ENCODE peak calls at places on chromosomes 13 and 19, in four cellular contexts. K is IMR-90, X is mesendoderm, E is H1. S is an unnamed sample.

GRCh38 chr19:39363909-39364457 is 21.8 kb downstream of the SAMD4B start:
- DNase-seq in K (peak), X (no peak), E (no peak), S (no peak)

GRCh38 chr13:30824651-30825050 is 81.4 kb upstream of the MEDAG start:
- DNase-seq in X (peak), K (no peak), E (no peak), S (no peak)

GRCh38 chr13:27018230-27018875 is 153.3 kb downstream of the USP12 start:
- DNase-seq in X (no peak), E (no peak), K (no peak), S (peak)

GRCh38 chr19:7987084-7987768 is 18.2 kb downstream of the ELAVL1 start:
- DNase-seq in K (no peak), E (no peak), X (no peak), S (no peak)

GRCh38 chr13:97338571-97338970 is 95.4 kb upstream of the RAP2A start:
- DNase-seq in X (no peak), K (no peak), E (no peak), S (no peak)

GRCh38 chr13:77009011-77009410 is 17.1 kb downstream of the CLN5 start:
- DNase-seq in K (peak), X (no peak), E (no peak), S (no peak)

GRCh38 chr19:2391118-2391725 is 31.2 kb downstream of the TMPRSS9 start:
- DNase-seq in E (no peak), K (peak), X (peak), S (no peak)

GRCh38 chr13:102836471-102836870 is 9.4 kb upstream of the ERCC5 start:
- DNase-seq in K (no peak), X (no peak), E (no peak), S (no peak)

GRCh38 chr19:29290853-29291252 is 77.9 kb upstream of the UQCRFS1 start:
- DNase-seq in E (no peak), X (peak), K (no peak), S (no peak)

GRCh38 chr13:99895999-99896695 is 75.4 kb downstream of the ZIC5 start:
- DNase-seq in X (peak), E (no peak), K (no peak), S (peak)

GRCh38 chr19:58088521-58089052 is 9.4 kb downstream of the ZSCAN18 start:
- DNase-seq in K (no peak), E (no peak), X (no peak), S (no peak)

GRCh38 chr19:56253737-56254136 is 18.8 kb upstream of the EDDM13 start:
- DNase-seq in X (peak), K (peak), E (no peak), S (no peak)

GRCh38 chr19:42330521-42330835 is 5.0 kb downstream of the MEGF8 start:
- DNase-seq in E (no peak), K (no peak), X (no peak), S (no peak)

GRCh38 chr19:55877211-55877610 is 40.9 kb downstream of the NLRP4 start:
- DNase-seq in K (no peak), E (no peak), X (no peak), S (no peak)

GRCh38 chr13:66560991-66561390 is 669.1 kb downstream of the PCDH9 start:
- DNase-seq in E (no peak), K (no peak), X (no peak), S (no peak)

GRCh38 chr19:19816679-19817078 is 4.9 kb downstream of the ZNF506 start:
- DNase-seq in E (no peak), K (no peak), X (peak), S (no peak)

GRCh38 chr13:107251321-107251720 is 683.4 kb upstream of the ARGLU1 start:
- DNase-seq in K (peak), E (no peak), X (peak), S (no peak)

GRCh38 chr19:18875726-18876125 is 20.2 kb downstream of the CERS1 start:
- DNase-seq in X (no peak), E (no peak), K (peak), S (no peak)

GRCh38 chr13:45194081-45194939 is 6.5 kb downstream of the KCTD4 start:
- DNase-seq in K (peak), X (peak), E (peak), S (peak)

GRCh38 chr19:10508707-10509106 is 5.6 kb upstream of the KEAP1 start:
- DNase-seq in K (peak), E (no peak), X (no peak), S (no peak)

GRCh38 chr13:45737571-45738002 is 35.5 kb downstream of the CBY2 start:
- DNase-seq in E (no peak), X (peak), K (no peak), S (peak)

GRCh38 chr13:19864339-19865309 is 1.2 kb upstream of the ZMYM5 start:
- DNase-seq in X (peak), K (peak), E (no peak), S (peak)

GRCh38 chr19:55099557-55100506 is 17.6 kb downstream of the PPP1R12C start:
- DNase-seq in E (no peak), K (no peak), X (peak), S (peak)

GRCh38 chr19:46733693-46734240 is 12.1 kb upstream of the FKRP start:
- DNase-seq in K (no peak), E (no peak), X (no peak), S (no peak)

GRCh38 chr13:65787087-65787486 is 1443.0 kb downstream of the PCDH9 start:
- DNase-seq in X (no peak), E (no peak), K (peak), S (no peak)

GRCh38 chr13:44930907-44931676 is 58.2 kb downstream of the NUFIP1 start:
- DNase-seq in E (no peak), K (no peak), X (peak), S (no peak)

GRCh38 chr19:54168174-54168917 is 4.6 kb downstream of the TMC4 start:
- DNase-seq in E (no peak), K (peak), X (peak), S (peak)

GRCh38 chr19:511101-511841 is 4.0 kb downstream of the TPGS1 start:
- DNase-seq in E (no peak), X (peak), K (peak), S (peak)

GRCh38 chr13:59088716-59089115 is 1075.0 kb downstream of the DIAPH3 start:
- DNase-seq in X (no peak), K (peak), E (no peak), S (no peak)

GRCh38 chr19:10000171-10000826 is 10.0 kb downstream of the COL5A3 start:
- DNase-seq in X (peak), K (peak), E (peak), S (peak)

GRCh38 chr19:5397804-5398692 is 57.2 kb upstream of the ZNRF4 start:
- DNase-seq in E (peak), K (no peak), X (peak), S (peak)

GRCh38 chr19:2043864-2044708 is 7.0 kb downstream of the MKNK2 start:
- DNase-seq in E (no peak), K (no peak), X (no peak), S (peak)

GRCh38 chr19:23762884-23763711 is 4.4 kb upstream of the ZNF681 start:
- DNase-seq in K (peak), E (peak), X (peak), S (peak)

DNA sequence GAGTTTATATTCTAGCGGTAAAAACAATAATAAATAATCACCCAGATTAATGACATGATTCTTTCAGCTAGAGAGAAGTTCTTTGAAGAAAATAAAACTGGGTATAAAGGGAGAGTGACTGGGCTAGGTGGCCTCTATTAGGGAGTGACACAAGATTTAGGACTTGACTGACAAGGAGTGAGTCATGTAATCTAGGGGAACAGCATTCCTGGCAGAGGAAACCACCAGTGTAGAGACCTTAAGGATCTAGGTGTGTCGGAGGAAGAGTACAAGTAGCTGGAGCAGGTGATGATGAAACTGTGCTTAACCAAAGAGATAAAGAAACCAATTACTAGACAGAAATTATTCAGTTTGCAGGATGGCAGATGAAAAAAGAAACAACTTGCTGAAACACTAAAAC is 248.0 kb downstream of the RFC3 start:
- DNase-seq in X (peak), K (no peak), E (no peak), S (no peak)
- H3K56ac ChIP-seq in X (no peak), K (no peak), E (no peak), S (no peak)

GRCh38 chr13:110294624-110295023 is 12.3 kb downstream of the COL4A1 start:
- DNase-seq in K (no peak), E (no peak), X (no peak), S (no peak)
- H3K56ac ChIP-seq in K (no peak), E (no peak), X (no peak), S (no peak)

GRCh38 chr13:87889241-87889640 is 218.1 kb downstream of the SLITRK5 start:
- DNase-seq in K (no peak), X (no peak), E (no peak), S (no peak)
- H3K56ac ChIP-seq in K (no peak), X (no peak), E (no peak), S (no peak)

DNA sequence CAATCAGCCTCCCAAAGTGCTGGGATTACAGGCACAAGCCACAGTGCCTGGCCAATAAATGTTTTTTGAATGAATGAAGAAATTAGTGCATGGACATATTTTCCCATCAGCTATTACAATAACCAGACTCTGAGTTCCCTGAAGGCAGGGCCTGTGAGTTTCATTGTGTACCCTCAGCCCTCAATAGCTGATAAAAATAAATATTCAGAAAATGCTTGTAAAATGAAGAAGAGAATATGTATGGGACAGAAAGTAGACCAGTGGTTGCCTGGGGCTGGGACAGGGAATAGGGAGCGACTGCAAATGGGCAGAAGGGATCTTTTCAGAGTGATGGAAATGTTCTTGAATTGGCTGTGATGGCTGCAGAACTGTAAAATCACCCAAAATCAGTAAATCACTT is 28.8 kb downstream of the NUMBL start:
- DNase-seq in K (no peak), E (no peak), X (no peak), S (no peak)
- H3K56ac ChIP-seq in K (no peak), E (no peak), X (no peak), S (no peak)

DNA sequence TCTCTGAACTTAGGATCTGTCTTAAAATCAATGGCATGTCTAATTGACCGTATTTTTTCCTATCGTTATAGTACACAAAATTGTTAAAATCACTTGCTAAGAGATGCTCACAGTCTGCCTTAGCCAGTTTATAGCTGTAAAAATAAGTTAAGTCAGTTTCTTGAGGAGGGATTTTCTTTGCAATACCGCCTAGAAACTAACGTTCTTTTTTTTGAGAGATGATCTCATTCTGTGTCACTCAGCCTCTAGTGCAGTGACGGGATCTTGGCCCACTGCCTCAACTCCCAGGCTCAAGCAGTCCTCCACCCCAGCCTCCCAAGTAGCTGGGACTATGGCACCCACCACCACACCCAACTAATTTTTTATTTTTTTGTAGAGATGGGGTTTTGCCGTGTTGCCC is 4.4 kb downstream of the CKAP2 start:
- DNase-seq in K (peak), X (no peak), E (no peak), S (no peak)
- H3K56ac ChIP-seq in K (no peak), X (no peak), E (no peak), S (no peak)

GRCh38 chr13:40115456-40115855 is 460.0 kb downstream of the COG6 start:
- DNase-seq in K (no peak), X (peak), E (no peak), S (no peak)
- H3K56ac ChIP-seq in K (no peak), X (peak), E (no peak), S (no peak)